ENCODE peak calls at places on chromosomes 13 and 19, in five cellular contexts. One of them, this sample, is unnamed.

GRCh38 chr13:113122571-113123225 is at the start of gene F10:
- DNase-seq in AML-193: no peak
- DNase-seq in T-helper 9 cell: no peak
- DNase-seq in left ventricle myocardium inferior: peak
- DNase-seq in fibroblast of lung: peak
- DNase-seq in this sample: no peak

GRCh38 chr13:30313307-30313706 is 6.0 kb upstream of the KATNAL1 start:
- DNase-seq in AML-193: no peak
- DNase-seq in T-helper 9 cell: no peak
- DNase-seq in left ventricle myocardium inferior: no peak
- DNase-seq in fibroblast of lung: no peak
- DNase-seq in this sample: no peak

GRCh38 chr13:104006625-104007061 is 940.4 kb upstream of the SLC10A2 start:
- DNase-seq in AML-193: no peak
- DNase-seq in T-helper 9 cell: no peak
- DNase-seq in left ventricle myocardium inferior: no peak
- DNase-seq in fibroblast of lung: peak
- DNase-seq in this sample: no peak

GRCh38 chr19:49337267-49338022 is 2.2 kb downstream of the CD37 start:
- DNase-seq in AML-193: no peak
- DNase-seq in T-helper 9 cell: no peak
- DNase-seq in left ventricle myocardium inferior: no peak
- DNase-seq in fibroblast of lung: no peak
- DNase-seq in this sample: no peak

GRCh38 chr19:33686687-33687541 is 65.2 kb downstream of the CHST8 start:
- DNase-seq in AML-193: no peak
- DNase-seq in T-helper 9 cell: no peak
- DNase-seq in left ventricle myocardium inferior: no peak
- DNase-seq in fibroblast of lung: no peak
- DNase-seq in this sample: no peak

GRCh38 chr19:54952591-54953344 is 5.4 kb upstream of the NLRP7 start:
- DNase-seq in AML-193: peak
- DNase-seq in T-helper 9 cell: no peak
- DNase-seq in left ventricle myocardium inferior: no peak
- DNase-seq in fibroblast of lung: no peak
- DNase-seq in this sample: no peak

GRCh38 chr13:37382156-37382555 is 216.4 kb downstream of the POSTN start:
- DNase-seq in AML-193: no peak
- DNase-seq in T-helper 9 cell: no peak
- DNase-seq in left ventricle myocardium inferior: no peak
- DNase-seq in fibroblast of lung: no peak
- DNase-seq in this sample: no peak

GRCh38 chr19:29294343-29294811 is 81.4 kb upstream of the UQCRFS1 start:
- DNase-seq in AML-193: no peak
- DNase-seq in T-helper 9 cell: no peak
- DNase-seq in left ventricle myocardium inferior: no peak
- DNase-seq in fibroblast of lung: no peak
- DNase-seq in this sample: no peak

GRCh38 chr19:31139871-31140505 is 209.2 kb downstream of the TSHZ3 start:
- DNase-seq in AML-193: no peak
- DNase-seq in T-helper 9 cell: no peak
- DNase-seq in left ventricle myocardium inferior: no peak
- DNase-seq in fibroblast of lung: peak
- DNase-seq in this sample: no peak

GRCh38 chr19:12833747-12834417 is 497 bp downstream of the RTBDN start:
- DNase-seq in AML-193: no peak
- DNase-seq in T-helper 9 cell: peak
- DNase-seq in left ventricle myocardium inferior: no peak
- DNase-seq in fibroblast of lung: no peak
- DNase-seq in this sample: no peak

GRCh38 chr13:50124536-50125305 is 109.5 kb downstream of the KCNRG start:
- DNase-seq in AML-193: peak
- DNase-seq in T-helper 9 cell: peak
- DNase-seq in left ventricle myocardium inferior: peak
- DNase-seq in fibroblast of lung: peak
- DNase-seq in this sample: peak

This sample was measured in T-helper 22 cell.